ENCODE peak calls at places on chromosomes 13 and 19, in ten cellular contexts. One of them, this sample, is unnamed.

GRCh38 chr13:30898070-30898469 is 8.0 kb upstream of the MEDAG start:
- DNase-seq in fibroblast of pulmonary artery: no peak
- DNase-seq in GM23248: no peak
- DNase-seq in esophagus squamous epithelium: no peak
- DNase-seq in colonic mucosa: no peak
- DNase-seq in pancreas: no peak
- DNase-seq in NCI-H2029: no peak
- DNase-seq in HTR-8/SVneo: no peak
- DNase-seq in effector memory CD8-positive, alpha-beta T cell: no peak
- DNase-seq in substantia nigra: no peak
- DNase-seq in this sample: no peak

GRCh38 chr19:54395685-54396084 is 19.6 kb upstream of the TTYH1 start:
- DNase-seq in fibroblast of pulmonary artery: no peak
- DNase-seq in GM23248: no peak
- DNase-seq in esophagus squamous epithelium: no peak
- DNase-seq in colonic mucosa: no peak
- DNase-seq in pancreas: no peak
- DNase-seq in NCI-H2029: no peak
- DNase-seq in HTR-8/SVneo: no peak
- DNase-seq in effector memory CD8-positive, alpha-beta T cell: no peak
- DNase-seq in substantia nigra: no peak
- DNase-seq in this sample: no peak

GRCh38 chr13:98523455-98524102 is 53.3 kb downstream of the STK24 start:
- DNase-seq in fibroblast of pulmonary artery: no peak
- DNase-seq in GM23248: no peak
- DNase-seq in esophagus squamous epithelium: no peak
- DNase-seq in colonic mucosa: no peak
- DNase-seq in pancreas: no peak
- DNase-seq in NCI-H2029: no peak
- DNase-seq in HTR-8/SVneo: no peak
- DNase-seq in effector memory CD8-positive, alpha-beta T cell: no peak
- DNase-seq in substantia nigra: no peak
- DNase-seq in this sample: no peak

GRCh38 chr13:27117158-27117557 is 54.5 kb downstream of the USP12 start:
- DNase-seq in fibroblast of pulmonary artery: no peak
- DNase-seq in GM23248: no peak
- DNase-seq in esophagus squamous epithelium: no peak
- DNase-seq in colonic mucosa: no peak
- DNase-seq in pancreas: no peak
- DNase-seq in NCI-H2029: no peak
- DNase-seq in HTR-8/SVneo: no peak
- DNase-seq in effector memory CD8-positive, alpha-beta T cell: no peak
- DNase-seq in substantia nigra: no peak
- DNase-seq in this sample: no peak

GRCh38 chr19:34555447-34555846 is 73.9 kb downstream of the WTIP start:
- DNase-seq in fibroblast of pulmonary artery: peak
- DNase-seq in GM23248: peak
- DNase-seq in esophagus squamous epithelium: no peak
- DNase-seq in colonic mucosa: no peak
- DNase-seq in pancreas: no peak
- DNase-seq in NCI-H2029: peak
- DNase-seq in HTR-8/SVneo: peak
- DNase-seq in effector memory CD8-positive, alpha-beta T cell: no peak
- DNase-seq in substantia nigra: no peak
- DNase-seq in this sample: no peak

GRCh38 chr19:58325623-58326022 is 1.2 kb upstream of the ZSCAN22 start:
- DNase-seq in fibroblast of pulmonary artery: no peak
- DNase-seq in GM23248: peak
- DNase-seq in esophagus squamous epithelium: no peak
- DNase-seq in colonic mucosa: no peak
- DNase-seq in pancreas: no peak
- DNase-seq in NCI-H2029: no peak
- DNase-seq in HTR-8/SVneo: no peak
- DNase-seq in effector memory CD8-positive, alpha-beta T cell: no peak
- DNase-seq in substantia nigra: no peak
- DNase-seq in this sample: no peak

GRCh38 chr13:20102776-20103175 is 58.1 kb downstream of the GJA3 start:
- DNase-seq in fibroblast of pulmonary artery: no peak
- DNase-seq in GM23248: peak
- DNase-seq in esophagus squamous epithelium: no peak
- DNase-seq in colonic mucosa: no peak
- DNase-seq in pancreas: no peak
- DNase-seq in NCI-H2029: no peak
- DNase-seq in HTR-8/SVneo: no peak
- DNase-seq in effector memory CD8-positive, alpha-beta T cell: no peak
- DNase-seq in substantia nigra: no peak
- DNase-seq in this sample: no peak

GRCh38 chr13:84821261-84821660 is 939.0 kb upstream of the SLITRK1 start:
- DNase-seq in fibroblast of pulmonary artery: no peak
- DNase-seq in GM23248: no peak
- DNase-seq in esophagus squamous epithelium: no peak
- DNase-seq in colonic mucosa: no peak
- DNase-seq in pancreas: no peak
- DNase-seq in NCI-H2029: no peak
- DNase-seq in HTR-8/SVneo: no peak
- DNase-seq in effector memory CD8-positive, alpha-beta T cell: no peak
- DNase-seq in substantia nigra: no peak
- DNase-seq in this sample: no peak

GRCh38 chr19:18915639-18916038 is 3.5 kb downstream of the COPE start:
- DNase-seq in fibroblast of pulmonary artery: peak
- DNase-seq in GM23248: peak
- DNase-seq in esophagus squamous epithelium: no peak
- DNase-seq in colonic mucosa: peak
- DNase-seq in pancreas: peak
- DNase-seq in NCI-H2029: peak
- DNase-seq in HTR-8/SVneo: peak
- DNase-seq in effector memory CD8-positive, alpha-beta T cell: no peak
- DNase-seq in substantia nigra: peak
- DNase-seq in this sample: no peak

GRCh38 chr19:48925240-48925843 is 8.2 kb upstream of the DHDH start:
- DNase-seq in fibroblast of pulmonary artery: peak
- DNase-seq in GM23248: peak
- DNase-seq in esophagus squamous epithelium: no peak
- DNase-seq in colonic mucosa: no peak
- DNase-seq in pancreas: no peak
- DNase-seq in NCI-H2029: no peak
- DNase-seq in HTR-8/SVneo: no peak
- DNase-seq in effector memory CD8-positive, alpha-beta T cell: no peak
- DNase-seq in substantia nigra: no peak
- DNase-seq in this sample: no peak

GRCh38 chr13:19158526-19158925 is 23.1 kb downstream of the TUBA3C start:
- DNase-seq in fibroblast of pulmonary artery: no peak
- DNase-seq in GM23248: no peak
- DNase-seq in esophagus squamous epithelium: no peak
- DNase-seq in colonic mucosa: no peak
- DNase-seq in pancreas: no peak
- DNase-seq in NCI-H2029: no peak
- DNase-seq in HTR-8/SVneo: no peak
- DNase-seq in effector memory CD8-positive, alpha-beta T cell: no peak
- DNase-seq in substantia nigra: no peak
- DNase-seq in this sample: no peak

GRCh38 chr19:39996218-39996810 is 546 bp upstream of the ZNF546 start:
- DNase-seq in fibroblast of pulmonary artery: peak
- DNase-seq in GM23248: peak
- DNase-seq in esophagus squamous epithelium: no peak
- DNase-seq in colonic mucosa: no peak
- DNase-seq in pancreas: no peak
- DNase-seq in NCI-H2029: peak
- DNase-seq in HTR-8/SVneo: peak
- DNase-seq in effector memory CD8-positive, alpha-beta T cell: no peak
- DNase-seq in substantia nigra: no peak
- DNase-seq in this sample: no peak

GRCh38 chr19:45958763-45959516 is 14.7 kb downstream of the NOVA2 start:
- DNase-seq in fibroblast of pulmonary artery: peak
- DNase-seq in GM23248: no peak
- DNase-seq in esophagus squamous epithelium: no peak
- DNase-seq in colonic mucosa: no peak
- DNase-seq in pancreas: no peak
- DNase-seq in NCI-H2029: no peak
- DNase-seq in HTR-8/SVneo: no peak
- DNase-seq in effector memory CD8-positive, alpha-beta T cell: no peak
- DNase-seq in substantia nigra: no peak
- DNase-seq in this sample: no peak

GRCh38 chr19:12163841-12164240 is 945 bp downstream of the ZNF136 start:
- DNase-seq in fibroblast of pulmonary artery: peak
- DNase-seq in GM23248: peak
- DNase-seq in esophagus squamous epithelium: no peak
- DNase-seq in colonic mucosa: no peak
- DNase-seq in pancreas: no peak
- DNase-seq in NCI-H2029: no peak
- DNase-seq in HTR-8/SVneo: no peak
- DNase-seq in effector memory CD8-positive, alpha-beta T cell: no peak
- DNase-seq in substantia nigra: no peak
- DNase-seq in this sample: no peak

GRCh38 chr13:112895521-112896465 is 73.2 kb upstream of the MCF2L start:
- DNase-seq in fibroblast of pulmonary artery: no peak
- DNase-seq in GM23248: no peak
- DNase-seq in esophagus squamous epithelium: no peak
- DNase-seq in colonic mucosa: no peak
- DNase-seq in pancreas: peak
- DNase-seq in NCI-H2029: no peak
- DNase-seq in HTR-8/SVneo: no peak
- DNase-seq in effector memory CD8-positive, alpha-beta T cell: no peak
- DNase-seq in substantia nigra: no peak
- DNase-seq in this sample: no peak

GRCh38 chr13:91304740-91305139 is 42.7 kb upstream of the MIR17HG start:
- DNase-seq in fibroblast of pulmonary artery: no peak
- DNase-seq in GM23248: no peak
- DNase-seq in esophagus squamous epithelium: no peak
- DNase-seq in colonic mucosa: no peak
- DNase-seq in pancreas: no peak
- DNase-seq in NCI-H2029: no peak
- DNase-seq in HTR-8/SVneo: no peak
- DNase-seq in effector memory CD8-positive, alpha-beta T cell: no peak
- DNase-seq in substantia nigra: no peak
- DNase-seq in this sample: no peak

GRCh38 chr19:5108123-5108613 is 139.3 kb downstream of the KDM4B start:
- DNase-seq in fibroblast of pulmonary artery: no peak
- DNase-seq in GM23248: no peak
- DNase-seq in esophagus squamous epithelium: no peak
- DNase-seq in colonic mucosa: no peak
- DNase-seq in pancreas: no peak
- DNase-seq in NCI-H2029: no peak
- DNase-seq in HTR-8/SVneo: no peak
- DNase-seq in effector memory CD8-positive, alpha-beta T cell: no peak
- DNase-seq in substantia nigra: no peak
- DNase-seq in this sample: no peak

GRCh38 chr13:31236211-31236786 is 36.5 kb downstream of the B3GLCT start:
- DNase-seq in fibroblast of pulmonary artery: peak
- DNase-seq in GM23248: peak
- DNase-seq in esophagus squamous epithelium: no peak
- DNase-seq in colonic mucosa: no peak
- DNase-seq in pancreas: no peak
- DNase-seq in NCI-H2029: no peak
- DNase-seq in HTR-8/SVneo: no peak
- DNase-seq in effector memory CD8-positive, alpha-beta T cell: no peak
- DNase-seq in substantia nigra: no peak
- DNase-seq in this sample: no peak

GRCh38 chr13:26442541-26442940 is 114.9 kb upstream of the WASF3 start:
- DNase-seq in fibroblast of pulmonary artery: peak
- DNase-seq in GM23248: peak
- DNase-seq in esophagus squamous epithelium: no peak
- DNase-seq in colonic mucosa: no peak
- DNase-seq in pancreas: no peak
- DNase-seq in NCI-H2029: no peak
- DNase-seq in HTR-8/SVneo: no peak
- DNase-seq in effector memory CD8-positive, alpha-beta T cell: no peak
- DNase-seq in substantia nigra: no peak
- DNase-seq in this sample: no peak

GRCh38 chr19:44745386-44745831 is 3.1 kb upstream of the BCL3 start:
- DNase-seq in fibroblast of pulmonary artery: peak
- DNase-seq in GM23248: peak
- DNase-seq in esophagus squamous epithelium: no peak
- DNase-seq in colonic mucosa: peak
- DNase-seq in pancreas: no peak
- DNase-seq in NCI-H2029: no peak
- DNase-seq in HTR-8/SVneo: peak
- DNase-seq in effector memory CD8-positive, alpha-beta T cell: no peak
- DNase-seq in substantia nigra: no peak
- DNase-seq in this sample: no peak

This sample was measured in vagina.